ENCODE peak calls at places on chromosomes 7 and 10, in five cellular contexts. J is MM.1S; K is activated naive CD4-positive, alpha-beta T cell treated with anti-CD3 and anti-CD28 coated beads for 36 hours; G is activated T-helper 9 cell treated with anti-CD3 and anti-CD28 coated beads, Interleukin-2, amount 50 U/mL, for 16 hours; L is GM12878. W is an unnamed sample.

GRCh38 chr10:60934215-60935175 is 9.5 kb downstream of the RHOBTB1 start:
- DNase-seq in K (no peak), G (no peak), J (no peak), L (no peak), W (no peak)

GRCh38 chr7:130822642-130823041 is 88.6 kb upstream of the KLF14 start:
- DNase-seq in L (no peak), G (no peak), K (no peak), J (peak; percentile 30), W (peak; percentile 35)

GRCh38 chr10:27819781-27820531 is 74.3 kb upstream of the MKX start:
- DNase-seq in J (no peak), L (no peak), K (no peak), G (no peak), W (no peak)

GRCh38 chr7:158394936-158395335 is 192.7 kb downstream of the PTPRN2 start:
- DNase-seq in K (peak; percentile 50), L (no peak), G (no peak), J (peak; percentile 42), W (peak; percentile 38)

GRCh38 chr10:47364366-47364765 is 16.2 kb downstream of the RBP3 start:
- DNase-seq in J (peak; percentile 63), G (no peak), K (no peak), L (no peak), W (no peak)

GRCh38 chr7:95472521-95473160 is 13.1 kb upstream of the ASB4 start:
- DNase-seq in G (no peak), L (no peak), K (no peak), J (no peak), W (no peak)

GRCh38 chr10:25080880-25081581 is 64.6 kb downstream of the THNSL1 start:
- DNase-seq in K (peak; percentile 77), L (peak; percentile 30), G (peak; percentile 14), J (peak; percentile 50), W (peak; percentile 61)

GRCh38 chr10:73627300-73627699 is 14.0 kb downstream of the MYOZ1 start:
- DNase-seq in J (no peak), L (no peak), K (no peak), G (no peak), W (no peak)

GRCh38 chr10:29845166-29845565 is 210.4 kb upstream of the SVIL start:
- DNase-seq in G (no peak), J (no peak), K (no peak), L (no peak), W (no peak)

W was measured in NAMALWA.